ENCODE peak calls at places on chromosomes 12 and 14, in ten cellular contexts. Z, Q, K, X, S, D, F, O, M and L are unnamed samples.

GRCh38 chr12:130952545-130952954 is 1.2 kb upstream of the ADGRD1 start:
- DNase-seq in K (no peak), D (no peak), O (no peak), Q (no peak), M (no peak), F (no peak), S (no peak), X (no peak), Z (no peak), L (no peak)

GRCh38 chr14:106657460-106657859 is 1131.1 kb downstream of the TMEM121 start:
- DNase-seq in S (peak), F (no peak), X (no peak), Q (no peak), Z (peak), D (peak), O (no peak), M (no peak), K (no peak), L (peak)

GRCh38 chr14:101118746-101119610 is 215.5 kb upstream of the RTL1 start:
- DNase-seq in K (no peak), D (no peak), F (no peak), M (no peak), Q (no peak), X (peak), Z (no peak), S (no peak), O (no peak), L (no peak)

GRCh38 chr14:69092840-69093422 is 60.0 kb downstream of the DCAF5 start:
- DNase-seq in X (no peak), M (peak), F (no peak), Z (no peak), S (no peak), D (peak), O (no peak), K (no peak), Q (peak), L (peak)

GRCh38 chr12:47192046-47192445 is 112.3 kb upstream of the AMIGO2 start:
- DNase-seq in Q (no peak), X (no peak), O (no peak), Z (no peak), M (no peak), D (no peak), F (no peak), S (no peak), K (no peak), L (no peak)

GRCh38 chr14:78974691-78975090 is 804.5 kb downstream of the NRXN3 start:
- DNase-seq in X (no peak), O (peak), Z (no peak), S (no peak), F (no peak), K (no peak), D (no peak), M (peak), Q (peak), L (no peak)

GRCh38 chr12:76113800-76114757 is 29.6 kb upstream of the NAP1L1 start:
- DNase-seq in S (no peak), O (no peak), D (no peak), F (no peak), Z (no peak), X (no peak), Q (peak), M (no peak), K (no peak), L (no peak)

GRCh38 chr12:180445-180844 is 33.5 kb downstream of the SLC6A12 start:
- DNase-seq in X (no peak), O (peak), M (peak), Q (peak), Z (peak), S (peak), F (no peak), K (no peak), D (peak), L (peak)

GRCh38 chr14:100056964-100057817 is 8.0 kb upstream of the EVL start:
- DNase-seq in Q (peak), K (no peak), X (no peak), F (no peak), Z (peak), O (peak), M (peak), D (peak), S (no peak), L (peak)
- TF ChIP-seq CTCF in Q (peak), K (no peak), X (peak), F (peak), Z (peak), O (peak), M (peak), D (peak), S (peak), L (peak)

GRCh38 chr14:22558221-22558913 is 30.7 kb downstream of the DAD1 start:
- DNase-seq in O (no peak), K (no peak), Q (no peak), Z (no peak), D (peak), M (no peak), S (no peak), X (no peak), F (no peak), L (no peak)
- TF ChIP-seq CTCF in O (peak), K (peak), Q (peak), Z (no peak), D (peak), M (peak), S (no peak), X (no peak), F (peak), L (no peak)

DNA sequence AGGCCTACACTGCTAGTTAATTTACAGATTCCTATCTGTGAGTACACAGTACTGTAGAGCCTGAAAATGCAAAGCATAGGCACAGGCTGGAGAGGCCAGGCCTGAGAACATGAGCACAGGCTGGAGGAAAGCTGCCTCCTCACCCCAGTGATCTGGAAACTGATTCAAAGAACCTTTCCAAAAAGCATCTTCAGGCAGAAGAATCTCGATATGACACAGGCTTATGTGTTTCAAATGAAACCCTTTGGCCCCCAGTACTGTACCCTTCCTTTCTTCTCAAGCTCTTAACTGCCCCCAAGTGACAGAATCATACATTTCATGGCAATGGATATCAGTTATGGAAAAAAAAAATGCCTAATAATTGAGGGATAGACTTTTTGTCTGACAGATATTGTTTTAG is 122.0 kb downstream of the KCNC2 start:
- DNase-seq in S (no peak), M (peak), O (no peak), X (no peak), K (no peak), Q (no peak), Z (no peak), D (no peak), F (no peak), L (no peak)
- TF ChIP-seq CTCF in S (no peak), M (no peak), O (no peak), X (no peak), K (no peak), Q (no peak), Z (no peak), D (no peak), F (peak), L (peak)

GRCh38 chr12:121299662-121300061 is 3.2 kb upstream of the CAMKK2 start:
- DNase-seq in Q (no peak), D (no peak), Z (no peak), O (no peak), M (no peak), S (no peak), F (no peak), K (no peak), X (no peak), L (no peak)

GRCh38 chr12:121294151-121294889 is 2.2 kb downstream of the CAMKK2 start:
- DNase-seq in D (no peak), Q (no peak), X (no peak), O (no peak), K (no peak), S (no peak), M (no peak), Z (no peak), F (no peak), L (no peak)

GRCh38 chr12:121295123-121295745 is 1.3 kb downstream of the CAMKK2 start:
- DNase-seq in M (no peak), Q (no peak), O (no peak), D (peak), F (no peak), Z (no peak), S (no peak), K (no peak), X (no peak), L (no peak)

GRCh38 chr12:121295746-121296617 is 527 bp downstream of the CAMKK2 start:
- DNase-seq in M (peak), Q (no peak), S (peak), X (peak), D (peak), F (no peak), Z (peak), K (peak), O (peak), L (peak)

GRCh38 chr12:121296618-121297476 is at the start of gene CAMKK2:
- DNase-seq in Z (peak), Q (peak), M (peak), K (peak), X (peak), F (no peak), S (peak), O (peak), D (peak), L (peak)
- TF ChIP-seq CTCF in Z (peak), Q (no peak), M (no peak), K (peak), X (no peak), F (no peak), S (peak), O (peak), D (peak), L (peak)

GRCh38 chr12:9751204-9752144 is 9.2 kb downstream of the CD69 start:
- DNase-seq in M (peak), Z (no peak), F (no peak), Q (peak), K (no peak), O (peak), S (no peak), D (peak), X (no peak), L (no peak)
- TF ChIP-seq CTCF in M (peak), Z (peak), F (peak), Q (peak), K (no peak), O (peak), S (peak), D (peak), X (peak), L (peak)

GRCh38 chr12:43957732-43958131 is 121.9 kb downstream of the TMEM117 start:
- DNase-seq in O (peak), Z (peak), X (no peak), M (peak), Q (peak), D (peak), F (peak), K (no peak), S (no peak), L (peak)
- TF ChIP-seq CTCF in O (peak), Z (peak), X (no peak), M (peak), Q (peak), D (peak), F (peak), K (peak), S (peak), L (peak)

DNA sequence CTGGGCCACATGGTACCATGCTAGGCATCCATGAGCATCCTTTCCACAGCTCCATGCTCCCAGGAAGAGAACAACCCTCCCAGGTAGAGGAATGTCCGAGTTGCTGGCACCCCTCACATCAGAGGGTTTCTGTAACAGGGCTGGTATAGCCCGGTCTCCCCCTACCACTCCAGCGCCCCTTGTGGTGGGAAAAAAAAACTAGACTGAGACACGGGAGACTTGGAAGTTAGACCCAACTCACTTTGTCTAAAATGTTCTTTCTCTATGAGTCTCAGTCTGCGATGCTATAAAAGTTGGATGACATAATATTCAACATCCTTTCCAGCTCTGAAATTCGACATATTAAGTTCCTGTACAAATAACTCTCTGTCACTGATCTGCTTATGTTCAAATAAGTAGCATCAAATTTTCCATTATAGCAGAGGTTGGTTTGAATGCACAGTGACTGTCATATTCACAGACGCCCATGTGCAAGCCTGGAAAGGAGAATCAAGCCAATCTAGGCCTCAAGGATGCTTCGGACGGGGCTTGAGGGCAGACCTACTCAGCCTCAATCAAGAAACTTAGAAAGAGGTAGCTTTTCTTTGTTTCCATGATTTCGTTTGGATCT is 25.7 kb upstream of the TC2N start:
- DNase-seq in K (no peak), S (no peak), M (no peak), Q (no peak), F (no peak), O (no peak), D (peak), Z (peak), X (peak), L (peak)
- TF ChIP-seq CTCF in K (peak), S (peak), M (peak), Q (peak), F (peak), O (peak), D (peak), Z (peak), X (no peak), L (peak)

GRCh38 chr12:97946701-97947100 is 484.1 kb downstream of the RMST start:
- DNase-seq in X (no peak), F (no peak), Z (no peak), M (no peak), D (no peak), K (no peak), Q (no peak), S (no peak), O (no peak), L (no peak)
- TF ChIP-seq CTCF in X (no peak), F (no peak), Z (no peak), M (no peak), D (no peak), K (no peak), Q (no peak), S (no peak), O (no peak), L (no peak)